ENCODE peak calls at places on chromosome 20, in nine cellular contexts. W, D, R, H, Z, M, U, C and F are unnamed samples.

GRCh38 chr20:21102691-21103311 is 3.4 kb downstream of the LINC00237 start:
- DNase-seq in W (no peak), D (no peak), R (peak; percentile 14), H (peak; percentile 37), Z (peak; percentile 50), M (peak; percentile 54), U (no peak), C (peak; percentile 54), F (no peak)

GRCh38 chr20:17961600-17961965 is 7.0 kb downstream of the SNX5 start:
- DNase-seq in W (peak; percentile 36), D (no peak), R (no peak), H (no peak), Z (no peak), M (no peak), U (no peak), C (no peak), F (no peak)

GRCh38 chr20:43530321-43531090 is 23.0 kb downstream of the L3MBTL1 start:
- DNase-seq in W (no peak), D (no peak), R (peak; percentile 91), H (no peak), Z (no peak), M (no peak), U (no peak), C (no peak), F (no peak)

GRCh38 chr20:34983995-34984735 is 28.5 kb downstream of the MYH7B start:
- DNase-seq in W (no peak), D (no peak), R (peak; percentile 73), H (no peak), Z (no peak), M (peak; percentile 37), U (no peak), C (no peak), F (no peak)

GRCh38 chr20:17523326-17523725 is 7.9 kb downstream of the BFSP1 start:
- DNase-seq in W (no peak), D (no peak), R (no peak), H (no peak), Z (no peak), M (no peak), U (no peak), C (no peak), F (no peak)

GRCh38 chr20:266604-267562 is 9.4 kb downstream of the DEFB132 start:
- DNase-seq in W (peak; percentile 71), D (peak; percentile 75), R (peak; percentile 77), H (peak; percentile 86), Z (peak; percentile 86), M (peak; percentile 92), U (peak; percentile 94), C (peak; percentile 87), F (peak; percentile 56)

GRCh38 chr20:23331951-23332350 is 18.6 kb upstream of the NXT1 start:
- DNase-seq in W (peak; percentile 48), D (peak; percentile 8), R (no peak), H (no peak), Z (no peak), M (no peak), U (no peak), C (peak; percentile 15), F (peak; percentile 26)

GRCh38 chr20:50111120-50111828 is 1.7 kb downstream of the UBE2V1 start:
- DNase-seq in W (peak; percentile 65), D (peak; percentile 83), R (peak; percentile 48), H (peak; percentile 79), Z (no peak), M (no peak), U (peak; percentile 28), C (no peak), F (peak; percentile 77)

GRCh38 chr20:57322476-57322875 is 7.1 kb upstream of the SPO11 start:
- DNase-seq in W (no peak), D (no peak), R (no peak), H (no peak), Z (no peak), M (no peak), U (no peak), C (no peak), F (no peak)

GRCh38 chr20:16485406-16485805 is 87.8 kb downstream of the KIF16B start:
- DNase-seq in W (no peak), D (no peak), R (peak; percentile 44), H (no peak), Z (no peak), M (no peak), U (no peak), C (no peak), F (peak; percentile 78)

GRCh38 chr20:34632870-34633452 is 43.9 kb downstream of the PIGU start:
- DNase-seq in W (no peak), D (no peak), R (no peak), H (no peak), Z (no peak), M (peak; percentile 63), U (no peak), C (no peak), F (no peak)

GRCh38 chr20:62929051-62929538 is 2.8 kb upstream of the DIDO1 start:
- DNase-seq in W (peak; percentile 40), D (peak; percentile 71), R (no peak), H (peak; percentile 69), Z (no peak), M (peak; percentile 83), U (no peak), C (peak; percentile 78), F (peak; percentile 58)

GRCh38 chr20:41738584-41739193 is 120.5 kb upstream of the CHD6 start:
- DNase-seq in W (peak; percentile 44), D (peak; percentile 44), R (peak; percentile 35), H (peak; percentile 30), Z (no peak), M (peak; percentile 64), U (peak; percentile 33), C (peak; percentile 32), F (peak; percentile 48)

GRCh38 chr20:46631874-46632446 is 19.3 kb downstream of the SLC13A3 start:
- DNase-seq in W (no peak), D (no peak), R (no peak), H (no peak), Z (no peak), M (no peak), U (no peak), C (no peak), F (no peak)

GRCh38 chr20:11459090-11459877 is 458.4 kb upstream of the BTBD3 start:
- DNase-seq in W (peak; percentile 22), D (peak; percentile 13), R (no peak), H (no peak), Z (no peak), M (no peak), U (no peak), C (no peak), F (peak; percentile 42)

GRCh38 chr20:40803381-40803780 is 114.3 kb upstream of the MAFB start:
- DNase-seq in W (no peak), D (no peak), R (no peak), H (no peak), Z (no peak), M (no peak), U (no peak), C (no peak), F (no peak)

GRCh38 chr20:19813839-19814238 is 55.8 kb downstream of the RIN2 start:
- DNase-seq in W (no peak), D (no peak), R (no peak), H (no peak), Z (no peak), M (no peak), U (no peak), C (no peak), F (peak; percentile 83)

GRCh38 chr20:56431451-56431850 is 19.4 kb downstream of the CASS4 start:
- DNase-seq in W (no peak), D (no peak), R (no peak), H (no peak), Z (no peak), M (no peak), U (no peak), C (no peak), F (no peak)

GRCh38 chr20:49397525-49397924 is 84.9 kb downstream of the KCNB1 start:
- DNase-seq in W (peak; percentile 2), D (peak; percentile 86), R (peak; percentile 83), H (no peak), Z (no peak), M (no peak), U (no peak), C (no peak), F (peak; percentile 49)

GRCh38 chr20:58967652-58968429 is 13.2 kb upstream of the NELFCD start:
- DNase-seq in W (no peak), D (no peak), R (no peak), H (no peak), Z (no peak), M (no peak), U (no peak), C (no peak), F (no peak)

GRCh38 chr20:63835031-63835858 is 4.2 kb upstream of the ZBTB46 start:
- DNase-seq in W (peak; percentile 97), D (peak; percentile 99), R (peak; percentile 100), H (no peak), Z (no peak), M (peak; percentile 85), U (no peak), C (no peak), F (peak; percentile 97)

GRCh38 chr20:20664795-20665194 is 47.6 kb downstream of the RALGAPA2 start:
- DNase-seq in W (peak; percentile 16), D (no peak), R (peak; percentile 44), H (peak; percentile 41), Z (no peak), M (peak; percentile 37), U (no peak), C (no peak), F (peak; percentile 9)

GRCh38 chr20:17966432-17967312 is 1.9 kb downstream of the SNX5 start:
- DNase-seq in W (peak; percentile 52), D (peak; percentile 50), R (peak; percentile 49), H (peak; percentile 85), Z (peak; percentile 3), M (no peak), U (no peak), C (no peak), F (peak; percentile 53)

GRCh38 chr20:444862-445426 is 17.4 kb downstream of the TBC1D20 start:
- DNase-seq in W (peak; percentile 67), D (peak; percentile 91), R (peak; percentile 59), H (no peak), Z (no peak), M (no peak), U (no peak), C (no peak), F (peak; percentile 38)

GRCh38 chr20:53736757-53737403 is 143.2 kb upstream of the ZNF217 start:
- DNase-seq in W (no peak), D (peak; percentile 41), R (peak; percentile 55), H (no peak), Z (no peak), M (peak; percentile 24), U (no peak), C (peak; percentile 40), F (peak; percentile 81)